ENCODE peak calls at places on chromosomes 3 and 15, in nine cellular contexts. One of them, this sample, is unnamed.
A peak's percentile ranks its signal among the peaks of the same experiment; 100 is the strongest.

GRCh38 chr3:145952541-145952940 is 208.4 kb downstream of the PLOD2 start:
- DNase-seq in stomach: no peak
- DNase-seq in transverse colon: no peak
- DNase-seq in HepG2: no peak
- DNase-seq in A549: no peak
- DNase-seq in tibial nerve: no peak
- DNase-seq in sigmoid colon: no peak
- DNase-seq in ovary: no peak
- DNase-seq in suprapubic skin: no peak
- DNase-seq in this sample: no peak

GRCh38 chr15:79394231-79394630 is 37.9 kb upstream of the MINAR1 start:
- DNase-seq in suprapubic skin: no peak
- DNase-seq in ovary: no peak
- DNase-seq in tibial nerve: no peak
- DNase-seq in stomach: no peak
- DNase-seq in A549: no peak
- DNase-seq in sigmoid colon: no peak
- DNase-seq in transverse colon: no peak
- DNase-seq in HepG2: no peak
- DNase-seq in this sample: no peak

GRCh38 chr15:43293402-43293801 is 26.7 kb upstream of the TGM5 start:
- DNase-seq in suprapubic skin: no peak
- DNase-seq in HepG2: peak; percentile 21
- DNase-seq in transverse colon: no peak
- DNase-seq in stomach: no peak
- DNase-seq in tibial nerve: no peak
- DNase-seq in sigmoid colon: no peak
- DNase-seq in A549: no peak
- DNase-seq in ovary: no peak
- DNase-seq in this sample: no peak

GRCh38 chr3:111534701-111535100 is 7.3 kb upstream of the CD96 start:
- DNase-seq in ovary: no peak
- DNase-seq in A549: no peak
- DNase-seq in stomach: no peak
- DNase-seq in suprapubic skin: no peak
- DNase-seq in tibial nerve: no peak
- DNase-seq in transverse colon: no peak
- DNase-seq in sigmoid colon: no peak
- DNase-seq in HepG2: no peak
- DNase-seq in this sample: no peak

GRCh38 chr15:88918738-88919137 is 5.6 kb upstream of the MFGE8 start:
- DNase-seq in suprapubic skin: no peak
- DNase-seq in A549: no peak
- DNase-seq in ovary: peak; percentile 58
- DNase-seq in HepG2: no peak
- DNase-seq in sigmoid colon: no peak
- DNase-seq in tibial nerve: peak; percentile 71
- DNase-seq in transverse colon: peak; percentile 45
- DNase-seq in stomach: peak; percentile 45
- DNase-seq in this sample: no peak

GRCh38 chr15:62985768-62986167 is 56.8 kb upstream of the TPM1 start:
- DNase-seq in A549: no peak
- DNase-seq in sigmoid colon: no peak
- DNase-seq in suprapubic skin: no peak
- DNase-seq in transverse colon: no peak
- DNase-seq in stomach: no peak
- DNase-seq in ovary: no peak
- DNase-seq in HepG2: no peak
- DNase-seq in tibial nerve: no peak
- DNase-seq in this sample: no peak

GRCh38 chr3:38039899-38040261 is 872 bp downstream of the DLEC1 start:
- DNase-seq in HepG2: no peak
- DNase-seq in A549: no peak
- DNase-seq in transverse colon: peak; percentile 80
- DNase-seq in suprapubic skin: no peak
- DNase-seq in stomach: peak; percentile 71
- DNase-seq in tibial nerve: peak; percentile 56
- DNase-seq in sigmoid colon: peak; percentile 85
- DNase-seq in ovary: peak; percentile 60
- DNase-seq in this sample: peak; percentile 89

GRCh38 chr15:26357653-26358052 is 415.2 kb downstream of the GABRB3 start:
- DNase-seq in suprapubic skin: no peak
- DNase-seq in sigmoid colon: no peak
- DNase-seq in transverse colon: no peak
- DNase-seq in stomach: no peak
- DNase-seq in A549: no peak
- DNase-seq in HepG2: no peak
- DNase-seq in tibial nerve: no peak
- DNase-seq in ovary: no peak
- DNase-seq in this sample: no peak

GRCh38 chr3:103698646-103699045 is 1263.8 kb downstream of the ZPLD1 start:
- DNase-seq in stomach: no peak
- DNase-seq in suprapubic skin: no peak
- DNase-seq in A549: no peak
- DNase-seq in HepG2: no peak
- DNase-seq in transverse colon: no peak
- DNase-seq in tibial nerve: no peak
- DNase-seq in ovary: no peak
- DNase-seq in sigmoid colon: no peak
- DNase-seq in this sample: no peak

GRCh38 chr3:23608650-23609049 is 197.1 kb upstream of the UBE2E1 start:
- DNase-seq in sigmoid colon: no peak
- DNase-seq in A549: no peak
- DNase-seq in suprapubic skin: no peak
- DNase-seq in stomach: no peak
- DNase-seq in tibial nerve: no peak
- DNase-seq in ovary: no peak
- DNase-seq in transverse colon: no peak
- DNase-seq in HepG2: no peak
- DNase-seq in this sample: no peak

GRCh38 chr3:41488501-41488900 is 289.2 kb downstream of the CTNNB1 start:
- DNase-seq in tibial nerve: no peak
- DNase-seq in stomach: no peak
- DNase-seq in A549: no peak
- DNase-seq in sigmoid colon: no peak
- DNase-seq in suprapubic skin: no peak
- DNase-seq in transverse colon: no peak
- DNase-seq in ovary: no peak
- DNase-seq in HepG2: no peak
- DNase-seq in this sample: no peak

GRCh38 chr15:74799843-74800558 is 12.6 kb upstream of the LMAN1L start:
- DNase-seq in HepG2: peak; percentile 43
- DNase-seq in tibial nerve: peak; percentile 61
- DNase-seq in ovary: peak; percentile 59
- DNase-seq in transverse colon: peak; percentile 91
- DNase-seq in sigmoid colon: peak; percentile 80
- DNase-seq in stomach: peak; percentile 87
- DNase-seq in A549: peak; percentile 95
- DNase-seq in suprapubic skin: peak; percentile 89
- DNase-seq in this sample: peak; percentile 95
- TF ChIP-seq POLR2A in HepG2: no peak
- TF ChIP-seq POLR2A in tibial nerve: no peak
- TF ChIP-seq POLR2A in ovary: no peak
- TF ChIP-seq POLR2A in transverse colon: no peak
- TF ChIP-seq POLR2A in sigmoid colon: no peak
- TF ChIP-seq POLR2A in stomach: no peak
- TF ChIP-seq POLR2A in A549: no peak
- TF ChIP-seq POLR2A in suprapubic skin: no peak
- TF ChIP-seq POLR2A in this sample: no peak

DNA sequence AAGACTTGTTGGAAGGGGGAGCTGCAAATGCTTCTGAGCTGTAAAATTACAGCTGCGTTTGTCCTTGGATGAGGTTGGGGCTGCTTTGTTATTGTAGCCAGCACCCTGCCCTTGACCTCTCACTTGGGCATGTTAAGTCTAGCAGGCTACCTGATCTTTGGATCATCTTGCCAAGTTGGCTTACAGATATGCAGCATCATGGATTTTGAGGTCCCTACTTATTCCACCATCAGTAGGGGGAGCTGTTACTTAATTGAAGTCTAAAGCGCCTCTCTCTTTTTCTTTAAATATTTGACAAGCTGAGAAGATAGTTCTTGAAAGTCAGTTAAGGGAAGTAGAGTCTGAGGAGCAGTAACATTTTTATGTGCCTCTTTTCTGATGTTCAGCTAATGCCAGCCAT is 793.0 kb downstream of the MCTP2 start:
- DNase-seq in transverse colon: no peak
- DNase-seq in sigmoid colon: no peak
- DNase-seq in stomach: no peak
- DNase-seq in HepG2: no peak
- DNase-seq in ovary: no peak
- DNase-seq in A549: no peak
- DNase-seq in suprapubic skin: no peak
- DNase-seq in tibial nerve: no peak
- DNase-seq in this sample: no peak
- TF ChIP-seq EP300 in transverse colon: no peak
- TF ChIP-seq EP300 in sigmoid colon: no peak
- TF ChIP-seq EP300 in stomach: no peak
- TF ChIP-seq EP300 in HepG2: no peak
- TF ChIP-seq EP300 in ovary: no peak
- TF ChIP-seq EP300 in A549: no peak
- TF ChIP-seq EP300 in suprapubic skin: no peak
- TF ChIP-seq EP300 in tibial nerve: no peak
- TF ChIP-seq EP300 in this sample: no peak

DNA sequence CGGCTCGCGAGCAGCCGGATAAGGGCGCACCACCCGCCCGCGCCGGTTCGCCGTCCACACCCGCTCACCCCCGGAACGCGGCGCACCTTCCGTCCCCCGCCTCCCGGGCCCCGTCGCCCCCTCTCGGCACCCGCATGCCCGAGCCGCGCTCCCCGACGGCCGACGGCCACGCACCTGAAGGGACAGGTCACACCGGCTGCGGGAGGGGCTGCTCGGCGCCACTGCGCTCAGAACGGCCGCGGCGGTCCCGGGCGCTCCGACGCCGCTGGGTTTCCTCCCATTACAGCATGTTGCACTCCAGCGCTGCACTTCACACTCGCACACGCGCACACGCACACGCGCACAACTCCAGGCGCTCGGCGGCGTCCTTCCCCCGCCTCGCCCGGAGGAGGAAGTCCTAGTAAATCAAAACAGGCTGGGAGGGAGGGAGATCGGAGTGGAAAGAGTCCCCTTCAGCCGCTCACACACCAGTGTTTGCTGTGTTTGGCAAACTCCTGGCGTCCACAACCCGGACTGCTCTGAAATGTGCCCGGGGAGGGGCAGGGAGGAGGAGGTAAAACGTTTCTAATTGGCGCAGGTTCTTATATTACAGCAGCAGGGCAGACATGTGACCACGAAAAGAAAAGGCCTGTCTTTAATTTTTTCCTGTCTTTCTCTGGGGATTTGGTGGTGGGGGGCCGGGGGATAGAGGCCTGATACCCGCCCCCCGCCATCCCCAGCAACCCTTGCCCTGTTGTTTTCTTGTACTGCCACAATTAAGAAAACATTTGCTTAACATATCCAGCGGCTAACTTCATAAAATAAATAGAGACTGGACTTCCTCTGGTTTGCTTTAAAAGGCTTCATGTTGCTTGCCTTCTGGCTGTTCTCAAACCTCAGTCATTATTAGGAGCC is 76.8 kb upstream of the VGLL4 start:
- DNase-seq in tibial nerve: peak; percentile 46
- DNase-seq in sigmoid colon: peak; percentile 88
- DNase-seq in ovary: peak; percentile 79
- DNase-seq in suprapubic skin: peak; percentile 84
- DNase-seq in HepG2: peak; percentile 46
- DNase-seq in transverse colon: peak; percentile 87
- DNase-seq in A549: peak; percentile 71
- DNase-seq in stomach: peak; percentile 82
- DNase-seq in this sample: peak; percentile 93
- TF ChIP-seq POLR2A in tibial nerve: peak; percentile 42
- TF ChIP-seq POLR2A in sigmoid colon: peak; percentile 46
- TF ChIP-seq POLR2A in ovary: peak; percentile 36
- TF ChIP-seq POLR2A in suprapubic skin: peak; percentile 43
- TF ChIP-seq POLR2A in HepG2: no peak
- TF ChIP-seq POLR2A in transverse colon: peak; percentile 91
- TF ChIP-seq POLR2A in A549: peak; percentile 29
- TF ChIP-seq POLR2A in stomach: peak; percentile 47
- TF ChIP-seq POLR2A in this sample: peak; percentile 42

GRCh38 chr15:90036806-90037509 is 35.8 kb downstream of the ZNF710 start:
- DNase-seq in sigmoid colon: peak; percentile 50
- DNase-seq in stomach: no peak
- DNase-seq in transverse colon: peak; percentile 6
- DNase-seq in suprapubic skin: no peak
- DNase-seq in HepG2: no peak
- DNase-seq in A549: no peak
- DNase-seq in tibial nerve: no peak
- DNase-seq in ovary: no peak
- DNase-seq in this sample: no peak
- TF ChIP-seq EP300 in sigmoid colon: no peak
- TF ChIP-seq EP300 in stomach: no peak
- TF ChIP-seq EP300 in transverse colon: no peak
- TF ChIP-seq EP300 in suprapubic skin: no peak
- TF ChIP-seq EP300 in HepG2: no peak
- TF ChIP-seq EP300 in A549: no peak
- TF ChIP-seq EP300 in tibial nerve: no peak
- TF ChIP-seq EP300 in ovary: no peak
- TF ChIP-seq EP300 in this sample: peak; percentile 86

GRCh38 chr3:120595788-120596115 is 384 bp upstream of the NDUFB4 start:
- DNase-seq in sigmoid colon: no peak
- DNase-seq in tibial nerve: no peak
- DNase-seq in transverse colon: no peak
- DNase-seq in ovary: no peak
- DNase-seq in suprapubic skin: no peak
- DNase-seq in A549: no peak
- DNase-seq in stomach: no peak
- DNase-seq in HepG2: no peak
- DNase-seq in this sample: no peak

GRCh38 chr3:120599211-120599610 is 3.1 kb downstream of the NDUFB4 start:
- DNase-seq in HepG2: no peak
- DNase-seq in suprapubic skin: no peak
- DNase-seq in tibial nerve: no peak
- DNase-seq in stomach: no peak
- DNase-seq in A549: no peak
- DNase-seq in sigmoid colon: no peak
- DNase-seq in ovary: no peak
- DNase-seq in transverse colon: no peak
- DNase-seq in this sample: no peak

GRCh38 chr3:120597445-120598049 is 1.4 kb downstream of the NDUFB4 start:
- DNase-seq in stomach: no peak
- DNase-seq in A549: no peak
- DNase-seq in tibial nerve: no peak
- DNase-seq in HepG2: no peak
- DNase-seq in sigmoid colon: no peak
- DNase-seq in transverse colon: no peak
- DNase-seq in ovary: no peak
- DNase-seq in suprapubic skin: no peak
- DNase-seq in this sample: no peak

GRCh38 chr3:120596853-120597223 is 702 bp downstream of the NDUFB4 start:
- DNase-seq in HepG2: no peak
- DNase-seq in stomach: no peak
- DNase-seq in ovary: no peak
- DNase-seq in tibial nerve: no peak
- DNase-seq in sigmoid colon: no peak
- DNase-seq in suprapubic skin: no peak
- DNase-seq in transverse colon: no peak
- DNase-seq in A549: no peak
- DNase-seq in this sample: no peak

GRCh38 chr3:120596116-120596852 is at the start of gene NDUFB4:
- DNase-seq in transverse colon: peak; percentile 97
- DNase-seq in stomach: peak; percentile 97
- DNase-seq in tibial nerve: peak; percentile 91
- DNase-seq in HepG2: peak; percentile 98
- DNase-seq in ovary: peak; percentile 96
- DNase-seq in suprapubic skin: peak; percentile 97
- DNase-seq in sigmoid colon: peak; percentile 99
- DNase-seq in A549: peak; percentile 92
- DNase-seq in this sample: peak; percentile 98
- TF ChIP-seq POLR2A in transverse colon: peak; percentile 89
- TF ChIP-seq POLR2A in stomach: peak; percentile 14
- TF ChIP-seq POLR2A in tibial nerve: peak; percentile 86
- TF ChIP-seq POLR2A in HepG2: peak; percentile 81
- TF ChIP-seq POLR2A in ovary: peak; percentile 73
- TF ChIP-seq POLR2A in suprapubic skin: peak; percentile 73
- TF ChIP-seq POLR2A in sigmoid colon: peak; percentile 86
- TF ChIP-seq POLR2A in A549: peak; percentile 75
- TF ChIP-seq POLR2A in this sample: peak; percentile 83

This sample was measured in upper lobe of left lung.